ENCODE peak calls at places on chromosomes 4 and X, in ten cellular contexts. A is H1, Z is fibroblast of mammary gland, L is heart left ventricle, V is fibroblast of pulmonary artery, M is AG10803, O is cardiac fibroblast, F is cardiac muscle cell, I is A549, J is HepG2. X is an unnamed sample.

GRCh38 chr4:83207497-83208105 is 77.0 kb downstream of the COQ2 start:
- DNase-seq in A (no peak), Z (no peak), L (no peak), V (peak), M (peak), O (peak), F (peak), I (peak), J (no peak), X (peak)

GRCh38 chr4:69800599-69800998 is 40.2 kb upstream of the SULT1B1 start:
- DNase-seq in A (no peak), Z (peak), L (no peak), V (peak), M (peak), O (peak), F (peak), I (no peak), J (no peak), X (no peak)

GRCh38 chr4:4762909-4763814 is 96.3 kb upstream of the MSX1 start:
- DNase-seq in A (peak), Z (peak), L (no peak), V (peak), M (peak), O (no peak), F (peak), I (peak), J (no peak), X (peak)

GRCh38 chrX:129318375-129318774 is 204.9 kb downstream of the SMARCA1 start:
- DNase-seq in A (no peak), Z (peak), L (no peak), V (peak), M (peak), O (peak), F (peak), I (peak), J (peak), X (peak)

GRCh38 chr4:182530451-182530850 is 287.2 kb downstream of the TENM3 start:
- DNase-seq in A (no peak), Z (no peak), L (no peak), V (no peak), M (no peak), O (no peak), F (no peak), I (no peak), J (no peak), X (no peak)

GRCh38 chr4:189202869-189203271 is 737.8 kb upstream of the FRG1 start:
- DNase-seq in A (no peak), Z (peak), L (no peak), V (peak), M (peak), O (peak), F (peak), I (no peak), J (no peak), X (peak)

GRCh38 chr4:73709461-73710033 is 30.8 kb upstream of the CXCL8 start:
- DNase-seq in A (no peak), Z (no peak), L (no peak), V (no peak), M (no peak), O (no peak), F (no peak), I (no peak), J (no peak), X (no peak)

GRCh38 chr4:8182858-8183725 is 16.0 kb upstream of the SH3TC1 start:
- DNase-seq in A (no peak), Z (peak), L (peak), V (peak), M (peak), O (peak), F (peak), I (peak), J (no peak), X (peak)

GRCh38 chr4:48071171-48071570 is 54.6 kb downstream of the NIPAL1 start:
- DNase-seq in A (no peak), Z (no peak), L (no peak), V (peak), M (no peak), O (peak), F (peak), I (no peak), J (no peak), X (no peak)

GRCh38 chr4:5839751-5840674 is 52.9 kb downstream of the CRMP1 start:
- DNase-seq in A (no peak), Z (peak), L (peak), V (peak), M (peak), O (peak), F (peak), I (no peak), J (no peak), X (no peak)

GRCh38 chrX:39821011-39821708 is 276.6 kb downstream of the BCOR start:
- DNase-seq in A (peak), Z (peak), L (peak), V (no peak), M (peak), O (peak), F (peak), I (peak), J (no peak), X (no peak)

GRCh38 chrX:67693928-67694327 is 150.1 kb downstream of the AR start:
- DNase-seq in A (no peak), Z (peak), L (no peak), V (peak), M (peak), O (peak), F (peak), I (no peak), J (no peak), X (no peak)

GRCh38 chr4:84685105-84685504 is 102.2 kb downstream of the CDS1 start:
- DNase-seq in A (no peak), Z (no peak), L (no peak), V (no peak), M (no peak), O (no peak), F (no peak), I (no peak), J (no peak), X (no peak)

GRCh38 chrX:19040373-19040772 is 56.5 kb upstream of the PHKA2 start:
- DNase-seq in A (no peak), Z (peak), L (no peak), V (no peak), M (no peak), O (peak), F (no peak), I (no peak), J (no peak), X (no peak)

GRCh38 chr4:26238782-26239647 is 81.8 kb upstream of the RBPJ start:
- DNase-seq in A (no peak), Z (peak), L (no peak), V (peak), M (peak), O (peak), F (peak), I (no peak), J (peak), X (no peak)

DNA sequence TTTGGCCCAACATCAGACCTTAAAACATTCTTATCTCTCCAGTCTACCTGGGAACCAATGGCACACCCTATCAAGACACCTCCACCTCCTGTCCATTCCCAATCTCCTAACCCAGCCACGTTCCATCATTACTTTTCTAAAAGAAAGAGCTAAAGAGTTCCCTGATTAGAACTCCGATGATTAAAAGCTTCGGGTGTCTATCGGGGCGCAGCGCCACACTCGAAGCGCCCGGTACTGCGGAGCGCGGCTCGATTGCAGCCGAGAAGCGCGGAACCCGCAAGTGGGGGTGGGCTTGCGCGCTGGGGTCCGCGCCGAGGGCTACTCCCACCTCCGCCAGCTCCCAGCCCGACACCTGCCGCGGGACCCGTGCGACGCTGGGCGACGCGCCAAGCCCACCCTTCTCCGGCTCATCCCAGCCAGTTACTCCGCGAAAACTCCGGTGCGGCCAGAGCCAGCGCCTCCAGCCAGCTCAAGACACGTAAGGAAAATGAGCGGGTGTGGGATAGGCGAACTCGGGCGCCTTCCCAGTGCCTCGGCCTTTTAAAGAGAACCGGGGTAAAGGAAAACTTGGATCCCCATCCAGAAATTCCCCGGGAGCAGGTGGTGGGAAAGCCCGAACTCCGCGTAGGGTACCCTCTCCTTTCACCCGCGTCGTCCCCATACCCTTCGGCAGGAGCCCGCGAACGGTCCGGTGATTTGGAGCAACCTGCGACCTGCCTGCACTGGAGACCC is 601 bp downstream of the NPY1R start:
- DNase-seq in A (peak), Z (peak), L (no peak), V (peak), M (peak), O (peak), F (peak), I (peak), J (no peak), X (no peak)
- H3K4me3 ChIP-seq in A (peak), Z (peak), L (peak), V (peak), M (peak), O (peak), F (peak), I (peak), J (no peak), X (peak)

GRCh38 chrX:112470551-112470950 is 209.2 kb downstream of the LHFPL1 start:
- DNase-seq in A (no peak), Z (no peak), L (no peak), V (no peak), M (no peak), O (no peak), F (no peak), I (no peak), J (no peak), X (no peak)
- TF ChIP-seq CTCF in A (peak), Z (no peak), L (no peak), V (no peak), M (no peak), O (no peak), F (no peak), I (no peak), J (no peak), X (no peak)

GRCh38 chr4:165378398-165378762 is 428 bp upstream of the CPE start:
- DNase-seq in A (no peak), Z (no peak), L (no peak), V (no peak), M (no peak), O (no peak), F (no peak), I (no peak), J (no peak), X (no peak)
- H3K4me3 ChIP-seq in A (peak), Z (peak), L (peak), V (peak), M (peak), O (peak), F (peak), I (peak), J (peak), X (peak)

DNA sequence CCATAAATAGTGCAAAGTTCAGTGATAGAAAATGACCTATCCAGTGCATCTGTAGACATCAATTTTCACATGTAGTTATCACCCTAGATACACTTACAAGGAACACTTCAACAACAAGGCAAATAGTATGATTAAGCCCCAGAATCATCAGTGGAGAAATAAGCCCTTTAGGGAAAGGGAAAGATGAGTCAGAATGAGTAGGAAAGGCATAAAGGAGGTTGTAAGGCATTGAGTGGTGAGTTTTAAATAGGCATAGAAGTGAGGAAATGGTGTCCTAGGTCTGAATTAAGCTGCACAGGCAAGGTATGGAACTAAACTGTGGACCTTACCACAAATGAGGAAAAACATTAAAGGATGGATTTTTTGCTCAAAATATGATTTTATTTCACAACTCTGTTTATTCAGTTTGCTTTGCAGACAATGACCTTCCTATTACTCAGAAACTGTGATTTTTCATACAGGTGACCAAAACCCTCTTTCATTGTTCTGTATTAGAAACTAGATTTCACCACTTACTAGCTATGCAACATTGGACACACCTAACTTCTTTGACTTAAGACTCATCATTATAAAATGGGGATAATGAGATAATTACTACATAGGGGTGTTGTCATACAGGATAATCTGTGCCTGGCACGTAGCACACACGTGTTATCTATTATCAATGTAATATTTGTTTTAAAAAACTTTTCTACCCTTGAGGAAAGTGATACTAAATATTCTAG is 57.0 kb upstream of the MAP9 start:
- DNase-seq in A (no peak), Z (peak), L (no peak), V (peak), M (no peak), O (peak), F (peak), I (no peak), J (no peak), X (no peak)
- TF ChIP-seq CTCF in A (no peak), Z (no peak), L (no peak), V (no peak), M (no peak), O (no peak), F (no peak), I (no peak), J (no peak), X (no peak)

GRCh38 chr4:175271010-175271630 is 353.0 kb downstream of the ADAM29 start:
- DNase-seq in A (no peak), Z (no peak), L (no peak), V (no peak), M (no peak), O (no peak), F (no peak), I (no peak), J (no peak), X (no peak)
- H3K4me3 ChIP-seq in A (no peak), Z (no peak), L (no peak), V (no peak), M (no peak), O (no peak), F (no peak), I (no peak), J (no peak), X (no peak)

GRCh38 chrX:140661657-140662056 is 47.9 kb upstream of the LINC00632 start:
- DNase-seq in A (no peak), Z (no peak), L (no peak), V (no peak), M (peak), O (peak), F (peak), I (no peak), J (no peak), X (no peak)
- TF ChIP-seq CTCF in A (peak), Z (no peak), L (peak), V (no peak), M (peak), O (no peak), F (no peak), I (no peak), J (no peak), X (no peak)

DNA sequence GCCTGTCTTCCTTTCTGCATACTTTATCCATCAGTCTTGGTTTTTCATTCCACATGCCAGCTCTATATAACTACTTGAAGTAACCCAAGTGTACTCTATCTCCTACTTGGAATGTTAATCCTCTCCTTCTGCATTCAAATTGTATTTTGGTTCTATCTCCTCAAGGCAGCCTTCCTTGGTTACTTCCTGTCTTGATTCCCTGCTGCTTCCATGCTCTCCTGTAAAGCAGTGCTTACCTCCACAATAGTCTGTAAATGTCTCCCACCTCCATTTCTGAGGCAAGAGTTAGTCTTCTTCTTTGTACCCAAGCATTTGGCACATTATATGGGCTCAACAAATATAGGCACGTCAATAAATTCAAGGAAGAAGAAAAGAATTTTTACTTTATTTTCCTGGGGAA is 298.4 kb downstream of the ARHGAP24 start:
- DNase-seq in A (no peak), Z (no peak), L (no peak), V (no peak), M (no peak), O (no peak), F (no peak), I (no peak), J (no peak), X (no peak)
- H3K4me3 ChIP-seq in A (no peak), Z (no peak), L (no peak), V (no peak), M (no peak), O (no peak), F (no peak), I (no peak), J (no peak), X (no peak)